ENCODE peak calls at places on chromosomes 1 and 21, in four cellular contexts. A, C, F and L are unnamed samples. For H3K27me3, the result is how much of the 10 kb centered on the place peaks cover.

GRCh38 chr1:232127190-232127589 is 500.6 kb downstream of the DISC1 start:
- DNase-seq in F (no peak), A (peak), C (no peak), L (peak)

GRCh38 chr21:46191257-46191685 is 7.0 kb upstream of the SPATC1L start:
- DNase-seq in F (peak), C (no peak), A (peak), L (no peak)

GRCh38 chr1:17014671-17015567 is 3.2 kb upstream of the ATP13A2 start:
- DNase-seq in F (peak), A (peak), C (no peak), L (peak)

GRCh38 chr1:145994391-145995120 is 1.8 kb downstream of the TXNIP start:
- DNase-seq in A (no peak), C (no peak), F (no peak), L (no peak)

GRCh38 chr1:219039018-219039740 is 134.5 kb upstream of the LYPLAL1 start:
- DNase-seq in F (no peak), A (no peak), C (no peak), L (peak)

GRCh38 chr21:31660134-31660565 is 657 bp downstream of the SOD1 start:
- DNase-seq in A (no peak), C (no peak), F (no peak), L (peak)

GRCh38 chr1:187685338-187685737 is 856.6 kb downstream of the PLA2G4A start:
- DNase-seq in A (peak), F (no peak), C (no peak), L (no peak)

GRCh38 chr21:40318371-40318770 is 451.1 kb downstream of the PCP4 start:
- DNase-seq in C (no peak), F (no peak), A (no peak), L (no peak)

GRCh38 chr21:33800753-33801423 is 114.7 kb downstream of the ATP5PO start:
- DNase-seq in C (no peak), A (no peak), F (no peak), L (no peak)

GRCh38 chr1:24714859-24715520 is 30.3 kb upstream of the CLIC4 start:
- DNase-seq in C (no peak), F (no peak), A (peak), L (no peak)

GRCh38 chr1:184888505-184888904 is 85.8 kb downstream of the NIBAN1 start:
- DNase-seq in C (no peak), A (peak), F (no peak), L (no peak)

GRCh38 chr1:55623339-55623738 is 408.2 kb upstream of the USP24 start:
- DNase-seq in F (no peak), A (peak), C (no peak), L (peak)

GRCh38 chr1:17521946-17522612 is 17.4 kb upstream of the ARHGEF10L start:
- DNase-seq in F (peak), C (no peak), A (no peak), L (no peak)

GRCh38 chr1:37795340-37796110 is 1.9 kb downstream of the MANEAL start:
- DNase-seq in A (peak), C (peak), F (peak), L (peak)

GRCh38 chr1:43981135-43981491 is 2.1 kb downstream of the B4GALT2 start:
- DNase-seq in A (no peak), F (no peak), C (no peak), L (no peak)

GRCh38 chr1:156663178-156663577 is 14.0 kb downstream of the NES start:
- DNase-seq in F (peak), C (no peak), A (peak), L (peak)

GRCh38 chr21:45309069-45309521 is 21.4 kb upstream of the POFUT2 start:
- DNase-seq in C (peak), A (peak), F (peak), L (peak)

GRCh38 chr1:74422379-74423155 is 89.8 kb downstream of the LRRC53 start:
- DNase-seq in A (peak), C (no peak), F (no peak), L (no peak)

GRCh38 chr1:9069324-9070100 is at the start of gene SLC2A5:
- DNase-seq in C (no peak), A (no peak), F (no peak), L (no peak)

GRCh38 chr1:150551784-150552691 is 2.8 kb downstream of the ADAMTSL4 start:
- DNase-seq in F (peak), A (peak), C (no peak), L (peak)

GRCh38 chr1:152110860-152111514 is 4.3 kb downstream of the TCHH start:
- DNase-seq in C (no peak), F (peak), A (peak), L (peak)

GRCh38 chr1:10910490-10911273 is 101.8 kb upstream of the TARDBP start:
- DNase-seq in A (no peak), F (no peak), C (no peak), L (no peak)

DNA sequence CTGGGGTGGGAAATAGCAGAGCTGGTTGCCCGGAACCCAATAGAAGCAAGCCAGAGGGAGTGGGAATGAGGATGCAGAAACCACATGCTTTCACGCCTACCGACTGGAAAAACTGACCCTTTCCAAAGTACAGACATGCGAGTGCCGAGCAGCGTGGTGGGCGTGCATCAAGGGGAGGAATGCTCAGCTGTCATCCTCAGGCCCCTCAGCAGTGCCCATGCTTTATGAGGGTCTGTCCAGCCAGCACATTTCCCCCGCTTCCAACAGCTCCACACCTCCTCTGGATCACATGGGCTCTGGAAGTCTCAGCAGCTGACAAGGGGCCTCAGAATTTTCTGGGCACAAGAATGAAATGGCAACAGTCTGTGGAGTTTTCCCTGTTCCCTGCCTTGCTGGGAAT is 19.1 kb upstream of the IKBKE start:
- DNase-seq in C (no peak), F (no peak), A (no peak), L (no peak)
- H3K56ac ChIP-seq in C (no peak), F (no peak), A (no peak), L (no peak)

GRCh38 chr1:209657918-209658317 is 5.7 kb upstream of the LAMB3 start:
- DNase-seq in F (no peak), C (no peak), A (no peak), L (no peak)
- H3K27me3 ChIP-seq in F (under half), C (under half), A (under half), L (under half)

GRCh38 chr1:198631292-198631691 is 7.5 kb upstream of the PTPRC start:
- DNase-seq in C (no peak), A (no peak), F (no peak), L (no peak)
- H3K4me2 ChIP-seq in C (no peak), A (no peak), F (no peak), L (no peak)

GRCh38 chr1:203556047-203556851 is 62.3 kb downstream of the OPTC start:
- DNase-seq in C (no peak), F (peak), A (peak), L (peak)
- H3K56ac ChIP-seq in C (no peak), F (no peak), A (peak), L (peak)

GRCh38 chr1:29284961-29285560 is 48.7 kb downstream of the PTPRU start:
- DNase-seq in F (no peak), A (no peak), C (no peak), L (no peak)

GRCh38 chr1:29283804-29284195 is 47.5 kb downstream of the PTPRU start:
- DNase-seq in F (peak), C (no peak), A (no peak), L (no peak)

GRCh38 chr1:29286194-29286767 is 50.0 kb downstream of the PTPRU start:
- DNase-seq in F (no peak), C (no peak), A (no peak), L (no peak)

GRCh38 chr1:29284286-29284960 is 48.1 kb downstream of the PTPRU start:
- DNase-seq in F (no peak), A (no peak), C (no peak), L (no peak)

GRCh38 chr1:29285771-29286170 is 49.4 kb downstream of the PTPRU start:
- DNase-seq in C (no peak), F (no peak), A (no peak), L (no peak)
- H3K27me3 ChIP-seq in C (under half), F (under half), A (under half), L (under half)

GRCh38 chr1:178088651-178089050 is 5.3 kb upstream of the RASAL2 start:
- DNase-seq in A (no peak), C (no peak), F (no peak), L (no peak)

GRCh38 chr1:178091986-178092745 is 1.7 kb upstream of the RASAL2 start:
- DNase-seq in C (no peak), F (no peak), A (peak), L (peak)

GRCh38 chr1:178086294-178087255 is 7.3 kb upstream of the RASAL2 start:
- DNase-seq in F (no peak), A (peak), C (no peak), L (no peak)
- H3K4me2 ChIP-seq in F (no peak), A (peak), C (no peak), L (no peak)

DNA sequence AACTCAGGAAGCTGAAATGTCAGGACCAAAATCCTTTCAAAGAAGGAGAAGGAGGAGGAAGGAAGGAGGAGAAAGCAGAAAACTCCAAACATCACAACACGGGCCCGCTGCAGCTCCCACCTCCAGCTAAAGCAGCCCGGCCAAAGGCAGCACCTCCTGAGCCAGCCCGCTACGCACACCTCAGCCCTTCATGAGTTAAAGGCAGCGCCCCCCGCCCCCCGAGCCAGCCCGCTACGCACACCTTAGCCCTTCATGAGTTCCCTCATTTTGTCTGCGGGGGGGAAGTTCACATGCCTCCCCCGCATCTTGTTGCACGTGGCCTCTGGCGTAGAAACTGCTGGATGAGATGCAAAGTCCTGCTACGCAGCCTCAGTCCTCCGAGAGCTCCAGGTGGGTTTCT is 90.7 kb upstream of the ARHGEF16 start:
- DNase-seq in A (no peak), C (no peak), F (no peak), L (no peak)
- H3K56ac ChIP-seq in A (no peak), C (no peak), F (no peak), L (no peak)

GRCh38 chr1:204354579-204354978 is 5.2 kb downstream of the PLEKHA6 start:
- DNase-seq in C (no peak), F (no peak), A (no peak), L (no peak)
- H3K27me3 ChIP-seq in C (under half), F (under half), A (under half), L (under half)

GRCh38 chr1:246281195-246281594 is 225.9 kb downstream of the SMYD3 start:
- DNase-seq in A (no peak), F (no peak), C (no peak), L (no peak)

GRCh38 chr1:246279402-246279801 is 227.7 kb downstream of the SMYD3 start:
- DNase-seq in A (no peak), F (no peak), C (no peak), L (no peak)

GRCh38 chr1:246280551-246280950 is 226.5 kb downstream of the SMYD3 start:
- DNase-seq in F (no peak), C (no peak), A (peak), L (peak)

GRCh38 chr1:246284021-246284420 is 223.1 kb downstream of the SMYD3 start:
- DNase-seq in A (peak), F (no peak), C (no peak), L (no peak)

GRCh38 chr1:246281639-246282038 is 225.4 kb downstream of the SMYD3 start:
- DNase-seq in C (no peak), A (no peak), F (no peak), L (no peak)
- H3K4me2 ChIP-seq in C (no peak), A (no peak), F (no peak), L (no peak)